ENCODE peak calls at places on chromosome 6, in ten cellular contexts. R is spleen, S is HCT116, M is heart left ventricle, V is Peyer's patch, Y is right lobe of liver, D is IMR-90, H is transverse colon, K is adrenal gland, X is K562. A is an unnamed sample.

GRCh38 chr6:117498159-117498558 is 15.7 kb downstream of the DCBLD1 start:
- DNase-seq in S (no peak), V (no peak), X (no peak), D (peak; percentile 87), Y (no peak), K (no peak), R (no peak), H (no peak), M (no peak), A (no peak)

GRCh38 chr6:140590641-140591040 is 1216.2 kb upstream of the CITED2 start:
- DNase-seq in R (no peak), D (peak; percentile 54), V (no peak), H (no peak), Y (no peak), K (no peak), X (no peak), S (no peak), M (no peak), A (no peak)

GRCh38 chr6:41637179-41638001 is 878 bp upstream of the MDFI start:
- DNase-seq in D (no peak), V (no peak), R (peak; percentile 58), S (no peak), K (no peak), H (no peak), Y (no peak), M (no peak), X (no peak), A (no peak)

GRCh38 chr6:36371231-36371630 is 16.2 kb downstream of the ETV7 start:
- DNase-seq in H (no peak), S (no peak), R (no peak), D (no peak), X (no peak), K (no peak), Y (no peak), M (no peak), V (no peak), A (no peak)

GRCh38 chr6:17038316-17038715 is 63.5 kb upstream of the STMND1 start:
- DNase-seq in H (no peak), V (no peak), S (no peak), R (no peak), Y (no peak), K (no peak), M (no peak), D (peak; percentile 79), X (no peak), A (no peak)

GRCh38 chr6:79384845-79385244 is 150.4 kb upstream of the HMGN3 start:
- DNase-seq in V (no peak), D (no peak), K (no peak), X (no peak), R (no peak), Y (no peak), S (no peak), H (no peak), M (no peak), A (no peak)

GRCh38 chr6:34476941-34477340 is 11.1 kb downstream of the PACSIN1 start:
- DNase-seq in M (no peak), Y (no peak), V (no peak), H (no peak), D (no peak), K (no peak), R (peak; percentile 46), S (no peak), X (no peak), A (no peak)

GRCh38 chr6:42453649-42454427 is 2.1 kb upstream of the TRERF1 start:
- DNase-seq in V (peak; percentile 74), M (peak; percentile 38), Y (no peak), S (no peak), R (no peak), K (peak; percentile 57), D (peak; percentile 39), H (peak; percentile 66), X (no peak), A (peak; percentile 37)

GRCh38 chr6:1381397-1382330 is 7.7 kb upstream of the FOXF2 start:
- DNase-seq in D (no peak), X (peak; percentile 82), S (no peak), V (no peak), Y (peak; percentile 60), R (peak; percentile 83), K (peak; percentile 55), M (no peak), H (peak; percentile 49), A (no peak)

GRCh38 chr6:1380625-1381396 is 8.6 kb upstream of the FOXF2 start:
- DNase-seq in R (no peak), V (no peak), S (no peak), H (no peak), D (no peak), X (no peak), Y (no peak), M (no peak), K (no peak), A (no peak)

GRCh38 chr6:1379026-1379809 is 10.2 kb upstream of the FOXF2 start:
- DNase-seq in V (no peak), S (no peak), K (no peak), M (no peak), D (no peak), Y (no peak), R (peak; percentile 77), H (no peak), X (no peak), A (no peak)

GRCh38 chr6:1378224-1379025 is 11.0 kb upstream of the FOXF2 start:
- DNase-seq in X (no peak), R (no peak), M (no peak), K (no peak), S (no peak), V (no peak), Y (no peak), D (no peak), H (no peak), A (no peak)

GRCh38 chr6:1379810-1380198 is 9.6 kb upstream of the FOXF2 start:
- DNase-seq in H (no peak), K (no peak), R (no peak), Y (no peak), X (no peak), M (no peak), D (no peak), S (no peak), V (no peak), A (no peak)
- TF ChIP-seq POLR2A in H (no peak), K (no peak), R (no peak), Y (no peak), X (no peak), M (no peak), D (no peak), S (no peak), V (no peak), A (no peak)

GRCh38 chr6:226516-227073 is 65.7 kb upstream of the DUSP22 start:
- DNase-seq in Y (no peak), S (no peak), M (no peak), K (no peak), R (no peak), D (no peak), V (no peak), X (no peak), H (no peak), A (no peak)

GRCh38 chr6:223763-224162 is 68.5 kb upstream of the DUSP22 start:
- DNase-seq in M (no peak), K (no peak), S (no peak), D (peak; percentile 86), V (no peak), Y (no peak), R (no peak), H (no peak), X (no peak), A (no peak)

GRCh38 chr6:224350-224749 is 67.9 kb upstream of the DUSP22 start:
- DNase-seq in D (no peak), M (no peak), S (no peak), R (no peak), Y (no peak), H (no peak), K (no peak), V (no peak), X (no peak), A (no peak)

GRCh38 chr6:225907-226306 is 66.4 kb upstream of the DUSP22 start:
- DNase-seq in Y (no peak), K (no peak), X (no peak), R (no peak), H (no peak), D (no peak), S (no peak), V (no peak), M (no peak), A (no peak)

GRCh38 chr6:225121-225721 is 67.1 kb upstream of the DUSP22 start:
- DNase-seq in X (no peak), M (peak; percentile 20), Y (no peak), V (peak; percentile 56), H (no peak), S (no peak), K (no peak), D (no peak), R (no peak), A (no peak)
- TF ChIP-seq POLR2A in X (no peak), M (no peak), Y (no peak), V (no peak), H (no peak), S (no peak), K (no peak), D (no peak), R (no peak), A (no peak)

GRCh38 chr6:7153807-7154206 is 46.0 kb downstream of the RREB1 start:
- DNase-seq in S (no peak), K (peak; percentile 12), H (no peak), R (no peak), Y (no peak), D (no peak), X (peak; percentile 83), M (no peak), V (no peak), A (no peak)

GRCh38 chr6:7154341-7155139 is 46.8 kb downstream of the RREB1 start:
- DNase-seq in X (no peak), K (peak; percentile 17), Y (no peak), V (no peak), D (no peak), H (no peak), S (no peak), R (no peak), M (no peak), A (no peak)

GRCh38 chr6:7157752-7158616 is 50.2 kb downstream of the RREB1 start:
- DNase-seq in M (no peak), H (no peak), R (no peak), V (no peak), X (no peak), K (no peak), Y (no peak), S (no peak), D (peak; percentile 72), A (no peak)

GRCh38 chr6:7156666-7157278 is 49.0 kb downstream of the RREB1 start:
- DNase-seq in X (no peak), Y (no peak), H (no peak), K (no peak), V (no peak), D (peak; percentile 75), S (no peak), R (no peak), M (no peak), A (no peak)

DNA sequence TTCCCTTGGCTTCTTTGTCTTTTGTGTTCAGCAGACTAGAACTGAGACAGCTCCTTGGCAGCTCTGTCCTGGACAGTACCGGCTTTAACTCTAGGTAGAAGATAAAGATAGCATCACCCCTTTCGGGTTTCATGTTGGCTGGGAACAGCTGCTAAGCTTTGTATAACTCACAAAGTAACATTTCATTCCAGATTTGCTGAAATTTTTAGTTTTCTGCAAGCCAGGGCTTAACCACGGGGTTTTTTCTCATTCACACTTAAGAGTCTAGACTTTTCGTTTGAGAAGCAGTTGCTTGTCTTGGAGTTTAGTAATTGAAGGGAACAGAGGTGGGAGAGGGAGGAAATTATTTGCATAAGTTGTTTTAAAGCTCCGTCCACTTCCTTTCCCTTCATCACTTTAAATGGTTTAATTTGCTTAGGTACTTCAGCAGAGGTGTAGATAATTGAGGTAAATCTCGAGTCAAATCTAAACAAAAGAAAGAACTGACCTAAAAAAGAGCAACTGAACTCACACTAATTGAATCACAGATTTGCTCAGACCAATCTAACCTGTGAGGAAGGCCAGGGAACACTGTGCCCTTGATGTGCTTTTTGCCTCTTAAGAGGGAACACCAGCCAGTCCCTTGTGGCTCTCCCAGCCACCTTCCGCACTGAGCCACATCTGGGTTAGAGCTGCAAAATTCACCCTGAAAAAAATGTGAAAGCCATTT is 48.3 kb downstream of the RREB1 start:
- DNase-seq in H (no peak), D (no peak), R (no peak), M (no peak), S (no peak), K (peak; percentile 7), Y (no peak), X (no peak), V (no peak), A (no peak)
- TF ChIP-seq POLR2A in H (no peak), D (no peak), R (no peak), M (no peak), S (no peak), K (no peak), Y (no peak), X (peak; percentile 50), V (no peak), A (no peak)

GRCh38 chr6:144066745-144067484 is 28.5 kb downstream of the SF3B5 start:
- DNase-seq in H (no peak), R (no peak), D (no peak), V (peak; percentile 42), Y (no peak), M (no peak), S (no peak), X (no peak), K (no peak), A (no peak)
- TF ChIP-seq POLR2A in H (no peak), R (no peak), D (no peak), V (no peak), Y (no peak), M (no peak), S (no peak), X (no peak), K (no peak), A (no peak)